ENCODE peak calls at places on chromosomes 7 and 10, in nine cellular contexts. One of them, this sample, is unnamed.

GRCh38 chr7:50068850-50069551 is 24.0 kb downstream of the ZPBP start:
- DNase-seq in GM13977: peak
- DNase-seq in AG04450: no peak
- DNase-seq in activated T-helper 1 cell treated with anti-CD3 and anti-CD28 coated beads, Interleukin-12 subunit alpha, Interleukin-12 subunit beta, Interleukin-2, Interleukin-4 antibody, amounts not matched to agents 30 ng/mL and 10 ng/mL and 1 ng/mL, durations not matched to agents 14 hours and 24 hours and 36 hours: peak
- DNase-seq in right cardiac atrium: no peak
- DNase-seq in skeletal muscle cell: no peak
- DNase-seq in activated T-helper 9 cell treated with anti-CD3 and anti-CD28 coated beads, Interleukin-2, amount 50 U/mL, for 16 hours: no peak
- DNase-seq in IMR-90: no peak
- DNase-seq in HTR-8/SVneo: no peak
- DNase-seq in this sample: peak

GRCh38 chr7:150451833-150452431 is 1.5 kb downstream of the GIMAP8 start:
- DNase-seq in GM13977: no peak
- DNase-seq in AG04450: no peak
- DNase-seq in activated T-helper 1 cell treated with anti-CD3 and anti-CD28 coated beads, Interleukin-12 subunit alpha, Interleukin-12 subunit beta, Interleukin-2, Interleukin-4 antibody, amounts not matched to agents 30 ng/mL and 10 ng/mL and 1 ng/mL, durations not matched to agents 14 hours and 24 hours and 36 hours: no peak
- DNase-seq in right cardiac atrium: no peak
- DNase-seq in skeletal muscle cell: no peak
- DNase-seq in activated T-helper 9 cell treated with anti-CD3 and anti-CD28 coated beads, Interleukin-2, amount 50 U/mL, for 16 hours: no peak
- DNase-seq in IMR-90: no peak
- DNase-seq in HTR-8/SVneo: no peak
- DNase-seq in this sample: no peak

GRCh38 chr7:139351027-139351426 is 8.7 kb upstream of the LUC7L2 start:
- DNase-seq in GM13977: no peak
- DNase-seq in AG04450: no peak
- DNase-seq in activated T-helper 1 cell treated with anti-CD3 and anti-CD28 coated beads, Interleukin-12 subunit alpha, Interleukin-12 subunit beta, Interleukin-2, Interleukin-4 antibody, amounts not matched to agents 30 ng/mL and 10 ng/mL and 1 ng/mL, durations not matched to agents 14 hours and 24 hours and 36 hours: no peak
- DNase-seq in right cardiac atrium: no peak
- DNase-seq in skeletal muscle cell: no peak
- DNase-seq in activated T-helper 9 cell treated with anti-CD3 and anti-CD28 coated beads, Interleukin-2, amount 50 U/mL, for 16 hours: no peak
- DNase-seq in IMR-90: no peak
- DNase-seq in HTR-8/SVneo: no peak
- DNase-seq in this sample: no peak

GRCh38 chr7:38311329-38311937 is 38.0 kb upstream of the TARP start:
- DNase-seq in GM13977: peak
- DNase-seq in AG04450: no peak
- DNase-seq in activated T-helper 1 cell treated with anti-CD3 and anti-CD28 coated beads, Interleukin-12 subunit alpha, Interleukin-12 subunit beta, Interleukin-2, Interleukin-4 antibody, amounts not matched to agents 30 ng/mL and 10 ng/mL and 1 ng/mL, durations not matched to agents 14 hours and 24 hours and 36 hours: no peak
- DNase-seq in right cardiac atrium: peak
- DNase-seq in skeletal muscle cell: no peak
- DNase-seq in activated T-helper 9 cell treated with anti-CD3 and anti-CD28 coated beads, Interleukin-2, amount 50 U/mL, for 16 hours: no peak
- DNase-seq in IMR-90: no peak
- DNase-seq in HTR-8/SVneo: no peak
- DNase-seq in this sample: no peak

GRCh38 chr7:82081644-82082224 is 311.9 kb upstream of the HGF start:
- DNase-seq in GM13977: no peak
- DNase-seq in AG04450: no peak
- DNase-seq in activated T-helper 1 cell treated with anti-CD3 and anti-CD28 coated beads, Interleukin-12 subunit alpha, Interleukin-12 subunit beta, Interleukin-2, Interleukin-4 antibody, amounts not matched to agents 30 ng/mL and 10 ng/mL and 1 ng/mL, durations not matched to agents 14 hours and 24 hours and 36 hours: no peak
- DNase-seq in right cardiac atrium: no peak
- DNase-seq in skeletal muscle cell: no peak
- DNase-seq in activated T-helper 9 cell treated with anti-CD3 and anti-CD28 coated beads, Interleukin-2, amount 50 U/mL, for 16 hours: no peak
- DNase-seq in IMR-90: no peak
- DNase-seq in HTR-8/SVneo: no peak
- DNase-seq in this sample: no peak

GRCh38 chr10:5076615-5077014 is 17.6 kb upstream of the AKR1C3 start:
- DNase-seq in GM13977: no peak
- DNase-seq in AG04450: no peak
- DNase-seq in activated T-helper 1 cell treated with anti-CD3 and anti-CD28 coated beads, Interleukin-12 subunit alpha, Interleukin-12 subunit beta, Interleukin-2, Interleukin-4 antibody, amounts not matched to agents 30 ng/mL and 10 ng/mL and 1 ng/mL, durations not matched to agents 14 hours and 24 hours and 36 hours: no peak
- DNase-seq in right cardiac atrium: no peak
- DNase-seq in skeletal muscle cell: no peak
- DNase-seq in activated T-helper 9 cell treated with anti-CD3 and anti-CD28 coated beads, Interleukin-2, amount 50 U/mL, for 16 hours: no peak
- DNase-seq in IMR-90: peak
- DNase-seq in HTR-8/SVneo: no peak
- DNase-seq in this sample: no peak

GRCh38 chr7:70736715-70737460 is 395.1 kb upstream of the GALNT17 start:
- DNase-seq in GM13977: no peak
- DNase-seq in AG04450: peak
- DNase-seq in activated T-helper 1 cell treated with anti-CD3 and anti-CD28 coated beads, Interleukin-12 subunit alpha, Interleukin-12 subunit beta, Interleukin-2, Interleukin-4 antibody, amounts not matched to agents 30 ng/mL and 10 ng/mL and 1 ng/mL, durations not matched to agents 14 hours and 24 hours and 36 hours: no peak
- DNase-seq in right cardiac atrium: no peak
- DNase-seq in skeletal muscle cell: peak
- DNase-seq in activated T-helper 9 cell treated with anti-CD3 and anti-CD28 coated beads, Interleukin-2, amount 50 U/mL, for 16 hours: no peak
- DNase-seq in IMR-90: peak
- DNase-seq in HTR-8/SVneo: peak
- DNase-seq in this sample: no peak

GRCh38 chr7:134703781-134704180 is 57.1 kb downstream of the BPGM start:
- DNase-seq in GM13977: no peak
- DNase-seq in AG04450: no peak
- DNase-seq in activated T-helper 1 cell treated with anti-CD3 and anti-CD28 coated beads, Interleukin-12 subunit alpha, Interleukin-12 subunit beta, Interleukin-2, Interleukin-4 antibody, amounts not matched to agents 30 ng/mL and 10 ng/mL and 1 ng/mL, durations not matched to agents 14 hours and 24 hours and 36 hours: no peak
- DNase-seq in right cardiac atrium: no peak
- DNase-seq in skeletal muscle cell: peak
- DNase-seq in activated T-helper 9 cell treated with anti-CD3 and anti-CD28 coated beads, Interleukin-2, amount 50 U/mL, for 16 hours: no peak
- DNase-seq in IMR-90: peak
- DNase-seq in HTR-8/SVneo: no peak
- DNase-seq in this sample: peak

GRCh38 chr7:130844811-130845580 is 111.0 kb upstream of the KLF14 start:
- DNase-seq in GM13977: no peak
- DNase-seq in AG04450: no peak
- DNase-seq in activated T-helper 1 cell treated with anti-CD3 and anti-CD28 coated beads, Interleukin-12 subunit alpha, Interleukin-12 subunit beta, Interleukin-2, Interleukin-4 antibody, amounts not matched to agents 30 ng/mL and 10 ng/mL and 1 ng/mL, durations not matched to agents 14 hours and 24 hours and 36 hours: no peak
- DNase-seq in right cardiac atrium: no peak
- DNase-seq in skeletal muscle cell: no peak
- DNase-seq in activated T-helper 9 cell treated with anti-CD3 and anti-CD28 coated beads, Interleukin-2, amount 50 U/mL, for 16 hours: no peak
- DNase-seq in IMR-90: peak
- DNase-seq in HTR-8/SVneo: no peak
- DNase-seq in this sample: peak

GRCh38 chr7:2510909-2511768 is 8.4 kb upstream of the LFNG start:
- DNase-seq in GM13977: peak
- DNase-seq in AG04450: no peak
- DNase-seq in activated T-helper 1 cell treated with anti-CD3 and anti-CD28 coated beads, Interleukin-12 subunit alpha, Interleukin-12 subunit beta, Interleukin-2, Interleukin-4 antibody, amounts not matched to agents 30 ng/mL and 10 ng/mL and 1 ng/mL, durations not matched to agents 14 hours and 24 hours and 36 hours: peak
- DNase-seq in right cardiac atrium: peak
- DNase-seq in skeletal muscle cell: no peak
- DNase-seq in activated T-helper 9 cell treated with anti-CD3 and anti-CD28 coated beads, Interleukin-2, amount 50 U/mL, for 16 hours: no peak
- DNase-seq in IMR-90: no peak
- DNase-seq in HTR-8/SVneo: no peak
- DNase-seq in this sample: no peak

GRCh38 chr10:127117125-127117524 is 79.3 kb downstream of the INSYN2A start:
- DNase-seq in GM13977: no peak
- DNase-seq in AG04450: peak
- DNase-seq in activated T-helper 1 cell treated with anti-CD3 and anti-CD28 coated beads, Interleukin-12 subunit alpha, Interleukin-12 subunit beta, Interleukin-2, Interleukin-4 antibody, amounts not matched to agents 30 ng/mL and 10 ng/mL and 1 ng/mL, durations not matched to agents 14 hours and 24 hours and 36 hours: peak
- DNase-seq in right cardiac atrium: peak
- DNase-seq in skeletal muscle cell: peak
- DNase-seq in activated T-helper 9 cell treated with anti-CD3 and anti-CD28 coated beads, Interleukin-2, amount 50 U/mL, for 16 hours: no peak
- DNase-seq in IMR-90: peak
- DNase-seq in HTR-8/SVneo: peak
- DNase-seq in this sample: peak

GRCh38 chr10:44992070-44992731 is 8.5 kb upstream of the ZNF22 start:
- DNase-seq in GM13977: no peak
- DNase-seq in AG04450: no peak
- DNase-seq in activated T-helper 1 cell treated with anti-CD3 and anti-CD28 coated beads, Interleukin-12 subunit alpha, Interleukin-12 subunit beta, Interleukin-2, Interleukin-4 antibody, amounts not matched to agents 30 ng/mL and 10 ng/mL and 1 ng/mL, durations not matched to agents 14 hours and 24 hours and 36 hours: no peak
- DNase-seq in right cardiac atrium: peak
- DNase-seq in skeletal muscle cell: no peak
- DNase-seq in activated T-helper 9 cell treated with anti-CD3 and anti-CD28 coated beads, Interleukin-2, amount 50 U/mL, for 16 hours: no peak
- DNase-seq in IMR-90: no peak
- DNase-seq in HTR-8/SVneo: no peak
- DNase-seq in this sample: no peak

GRCh38 chr10:14562615-14563214 is 212.0 kb downstream of the FAM107B start:
- DNase-seq in GM13977: no peak
- DNase-seq in AG04450: no peak
- DNase-seq in activated T-helper 1 cell treated with anti-CD3 and anti-CD28 coated beads, Interleukin-12 subunit alpha, Interleukin-12 subunit beta, Interleukin-2, Interleukin-4 antibody, amounts not matched to agents 30 ng/mL and 10 ng/mL and 1 ng/mL, durations not matched to agents 14 hours and 24 hours and 36 hours: no peak
- DNase-seq in right cardiac atrium: no peak
- DNase-seq in skeletal muscle cell: no peak
- DNase-seq in activated T-helper 9 cell treated with anti-CD3 and anti-CD28 coated beads, Interleukin-2, amount 50 U/mL, for 16 hours: no peak
- DNase-seq in IMR-90: no peak
- DNase-seq in HTR-8/SVneo: no peak
- DNase-seq in this sample: no peak

GRCh38 chr10:92729886-92730285 is 40.1 kb downstream of the HHEX start:
- DNase-seq in GM13977: peak
- DNase-seq in AG04450: no peak
- DNase-seq in activated T-helper 1 cell treated with anti-CD3 and anti-CD28 coated beads, Interleukin-12 subunit alpha, Interleukin-12 subunit beta, Interleukin-2, Interleukin-4 antibody, amounts not matched to agents 30 ng/mL and 10 ng/mL and 1 ng/mL, durations not matched to agents 14 hours and 24 hours and 36 hours: no peak
- DNase-seq in right cardiac atrium: no peak
- DNase-seq in skeletal muscle cell: no peak
- DNase-seq in activated T-helper 9 cell treated with anti-CD3 and anti-CD28 coated beads, Interleukin-2, amount 50 U/mL, for 16 hours: no peak
- DNase-seq in IMR-90: no peak
- DNase-seq in HTR-8/SVneo: no peak
- DNase-seq in this sample: no peak

GRCh38 chr10:107520348-107520747 is 355.8 kb upstream of the SORCS1 start:
- DNase-seq in GM13977: no peak
- DNase-seq in AG04450: no peak
- DNase-seq in activated T-helper 1 cell treated with anti-CD3 and anti-CD28 coated beads, Interleukin-12 subunit alpha, Interleukin-12 subunit beta, Interleukin-2, Interleukin-4 antibody, amounts not matched to agents 30 ng/mL and 10 ng/mL and 1 ng/mL, durations not matched to agents 14 hours and 24 hours and 36 hours: no peak
- DNase-seq in right cardiac atrium: no peak
- DNase-seq in skeletal muscle cell: no peak
- DNase-seq in activated T-helper 9 cell treated with anti-CD3 and anti-CD28 coated beads, Interleukin-2, amount 50 U/mL, for 16 hours: no peak
- DNase-seq in IMR-90: no peak
- DNase-seq in HTR-8/SVneo: no peak
- DNase-seq in this sample: no peak

GRCh38 chr10:118272090-118272775 is 69.9 kb downstream of the FAM204A start:
- DNase-seq in GM13977: no peak
- DNase-seq in AG04450: peak
- DNase-seq in activated T-helper 1 cell treated with anti-CD3 and anti-CD28 coated beads, Interleukin-12 subunit alpha, Interleukin-12 subunit beta, Interleukin-2, Interleukin-4 antibody, amounts not matched to agents 30 ng/mL and 10 ng/mL and 1 ng/mL, durations not matched to agents 14 hours and 24 hours and 36 hours: no peak
- DNase-seq in right cardiac atrium: no peak
- DNase-seq in skeletal muscle cell: peak
- DNase-seq in activated T-helper 9 cell treated with anti-CD3 and anti-CD28 coated beads, Interleukin-2, amount 50 U/mL, for 16 hours: no peak
- DNase-seq in IMR-90: peak
- DNase-seq in HTR-8/SVneo: no peak
- DNase-seq in this sample: no peak

GRCh38 chr10:60611291-60611747 is 167.0 kb upstream of the CDK1 start:
- DNase-seq in GM13977: no peak
- DNase-seq in AG04450: no peak
- DNase-seq in activated T-helper 1 cell treated with anti-CD3 and anti-CD28 coated beads, Interleukin-12 subunit alpha, Interleukin-12 subunit beta, Interleukin-2, Interleukin-4 antibody, amounts not matched to agents 30 ng/mL and 10 ng/mL and 1 ng/mL, durations not matched to agents 14 hours and 24 hours and 36 hours: no peak
- DNase-seq in right cardiac atrium: no peak
- DNase-seq in skeletal muscle cell: peak
- DNase-seq in activated T-helper 9 cell treated with anti-CD3 and anti-CD28 coated beads, Interleukin-2, amount 50 U/mL, for 16 hours: peak
- DNase-seq in IMR-90: peak
- DNase-seq in HTR-8/SVneo: peak
- DNase-seq in this sample: peak

GRCh38 chr7:139505563-139505962 is 17.9 kb upstream of the CLEC2L start:
- DNase-seq in GM13977: no peak
- DNase-seq in AG04450: no peak
- DNase-seq in activated T-helper 1 cell treated with anti-CD3 and anti-CD28 coated beads, Interleukin-12 subunit alpha, Interleukin-12 subunit beta, Interleukin-2, Interleukin-4 antibody, amounts not matched to agents 30 ng/mL and 10 ng/mL and 1 ng/mL, durations not matched to agents 14 hours and 24 hours and 36 hours: no peak
- DNase-seq in right cardiac atrium: no peak
- DNase-seq in skeletal muscle cell: no peak
- DNase-seq in activated T-helper 9 cell treated with anti-CD3 and anti-CD28 coated beads, Interleukin-2, amount 50 U/mL, for 16 hours: no peak
- DNase-seq in IMR-90: no peak
- DNase-seq in HTR-8/SVneo: no peak
- DNase-seq in this sample: peak

GRCh38 chr10:34504534-34504933 is 310.6 kb downstream of the PARD3 start:
- DNase-seq in GM13977: no peak
- DNase-seq in AG04450: no peak
- DNase-seq in activated T-helper 1 cell treated with anti-CD3 and anti-CD28 coated beads, Interleukin-12 subunit alpha, Interleukin-12 subunit beta, Interleukin-2, Interleukin-4 antibody, amounts not matched to agents 30 ng/mL and 10 ng/mL and 1 ng/mL, durations not matched to agents 14 hours and 24 hours and 36 hours: no peak
- DNase-seq in right cardiac atrium: no peak
- DNase-seq in skeletal muscle cell: no peak
- DNase-seq in activated T-helper 9 cell treated with anti-CD3 and anti-CD28 coated beads, Interleukin-2, amount 50 U/mL, for 16 hours: no peak
- DNase-seq in IMR-90: peak
- DNase-seq in HTR-8/SVneo: peak
- DNase-seq in this sample: peak

GRCh38 chr10:43688348-43688892 is 39.7 kb upstream of the ZNF32 start:
- DNase-seq in GM13977: no peak
- DNase-seq in AG04450: no peak
- DNase-seq in activated T-helper 1 cell treated with anti-CD3 and anti-CD28 coated beads, Interleukin-12 subunit alpha, Interleukin-12 subunit beta, Interleukin-2, Interleukin-4 antibody, amounts not matched to agents 30 ng/mL and 10 ng/mL and 1 ng/mL, durations not matched to agents 14 hours and 24 hours and 36 hours: no peak
- DNase-seq in right cardiac atrium: no peak
- DNase-seq in skeletal muscle cell: no peak
- DNase-seq in activated T-helper 9 cell treated with anti-CD3 and anti-CD28 coated beads, Interleukin-2, amount 50 U/mL, for 16 hours: no peak
- DNase-seq in IMR-90: no peak
- DNase-seq in HTR-8/SVneo: no peak
- DNase-seq in this sample: no peak

GRCh38 chr10:36499696-36500095 is 625.7 kb upstream of the ANKRD30A start:
- DNase-seq in GM13977: no peak
- DNase-seq in AG04450: no peak
- DNase-seq in activated T-helper 1 cell treated with anti-CD3 and anti-CD28 coated beads, Interleukin-12 subunit alpha, Interleukin-12 subunit beta, Interleukin-2, Interleukin-4 antibody, amounts not matched to agents 30 ng/mL and 10 ng/mL and 1 ng/mL, durations not matched to agents 14 hours and 24 hours and 36 hours: no peak
- DNase-seq in right cardiac atrium: no peak
- DNase-seq in skeletal muscle cell: no peak
- DNase-seq in activated T-helper 9 cell treated with anti-CD3 and anti-CD28 coated beads, Interleukin-2, amount 50 U/mL, for 16 hours: no peak
- DNase-seq in IMR-90: peak
- DNase-seq in HTR-8/SVneo: peak
- DNase-seq in this sample: no peak

GRCh38 chr7:74231232-74231590 is 21.4 kb downstream of the LAT2 start:
- DNase-seq in GM13977: peak
- DNase-seq in AG04450: no peak
- DNase-seq in activated T-helper 1 cell treated with anti-CD3 and anti-CD28 coated beads, Interleukin-12 subunit alpha, Interleukin-12 subunit beta, Interleukin-2, Interleukin-4 antibody, amounts not matched to agents 30 ng/mL and 10 ng/mL and 1 ng/mL, durations not matched to agents 14 hours and 24 hours and 36 hours: no peak
- DNase-seq in right cardiac atrium: no peak
- DNase-seq in skeletal muscle cell: no peak
- DNase-seq in activated T-helper 9 cell treated with anti-CD3 and anti-CD28 coated beads, Interleukin-2, amount 50 U/mL, for 16 hours: no peak
- DNase-seq in IMR-90: no peak
- DNase-seq in HTR-8/SVneo: no peak
- DNase-seq in this sample: no peak

GRCh38 chr7:87507446-87507845 is 32.0 kb upstream of the ABCB4 start:
- DNase-seq in GM13977: no peak
- DNase-seq in AG04450: no peak
- DNase-seq in activated T-helper 1 cell treated with anti-CD3 and anti-CD28 coated beads, Interleukin-12 subunit alpha, Interleukin-12 subunit beta, Interleukin-2, Interleukin-4 antibody, amounts not matched to agents 30 ng/mL and 10 ng/mL and 1 ng/mL, durations not matched to agents 14 hours and 24 hours and 36 hours: no peak
- DNase-seq in right cardiac atrium: no peak
- DNase-seq in skeletal muscle cell: no peak
- DNase-seq in activated T-helper 9 cell treated with anti-CD3 and anti-CD28 coated beads, Interleukin-2, amount 50 U/mL, for 16 hours: no peak
- DNase-seq in IMR-90: no peak
- DNase-seq in HTR-8/SVneo: no peak
- DNase-seq in this sample: no peak

GRCh38 chr10:6136215-6137201 is 47.7 kb downstream of the RBM17 start:
- DNase-seq in GM13977: peak
- DNase-seq in AG04450: peak
- DNase-seq in activated T-helper 1 cell treated with anti-CD3 and anti-CD28 coated beads, Interleukin-12 subunit alpha, Interleukin-12 subunit beta, Interleukin-2, Interleukin-4 antibody, amounts not matched to agents 30 ng/mL and 10 ng/mL and 1 ng/mL, durations not matched to agents 14 hours and 24 hours and 36 hours: peak
- DNase-seq in right cardiac atrium: no peak
- DNase-seq in skeletal muscle cell: no peak
- DNase-seq in activated T-helper 9 cell treated with anti-CD3 and anti-CD28 coated beads, Interleukin-2, amount 50 U/mL, for 16 hours: peak
- DNase-seq in IMR-90: peak
- DNase-seq in HTR-8/SVneo: no peak
- DNase-seq in this sample: peak

GRCh38 chr7:79806161-79806734 is 328.4 kb upstream of the GNAI1 start:
- DNase-seq in GM13977: no peak
- DNase-seq in AG04450: no peak
- DNase-seq in activated T-helper 1 cell treated with anti-CD3 and anti-CD28 coated beads, Interleukin-12 subunit alpha, Interleukin-12 subunit beta, Interleukin-2, Interleukin-4 antibody, amounts not matched to agents 30 ng/mL and 10 ng/mL and 1 ng/mL, durations not matched to agents 14 hours and 24 hours and 36 hours: no peak
- DNase-seq in right cardiac atrium: no peak
- DNase-seq in skeletal muscle cell: no peak
- DNase-seq in activated T-helper 9 cell treated with anti-CD3 and anti-CD28 coated beads, Interleukin-2, amount 50 U/mL, for 16 hours: no peak
- DNase-seq in IMR-90: peak
- DNase-seq in HTR-8/SVneo: peak
- DNase-seq in this sample: peak

GRCh38 chr7:108413782-108414492 is 42.3 kb downstream of the NRCAM start:
- DNase-seq in GM13977: no peak
- DNase-seq in AG04450: no peak
- DNase-seq in activated T-helper 1 cell treated with anti-CD3 and anti-CD28 coated beads, Interleukin-12 subunit alpha, Interleukin-12 subunit beta, Interleukin-2, Interleukin-4 antibody, amounts not matched to agents 30 ng/mL and 10 ng/mL and 1 ng/mL, durations not matched to agents 14 hours and 24 hours and 36 hours: no peak
- DNase-seq in right cardiac atrium: no peak
- DNase-seq in skeletal muscle cell: peak
- DNase-seq in activated T-helper 9 cell treated with anti-CD3 and anti-CD28 coated beads, Interleukin-2, amount 50 U/mL, for 16 hours: no peak
- DNase-seq in IMR-90: peak
- DNase-seq in HTR-8/SVneo: no peak
- DNase-seq in this sample: no peak

GRCh38 chr7:143263266-143264195 is at the start of gene GSTK1:
- DNase-seq in GM13977: peak
- DNase-seq in AG04450: peak
- DNase-seq in activated T-helper 1 cell treated with anti-CD3 and anti-CD28 coated beads, Interleukin-12 subunit alpha, Interleukin-12 subunit beta, Interleukin-2, Interleukin-4 antibody, amounts not matched to agents 30 ng/mL and 10 ng/mL and 1 ng/mL, durations not matched to agents 14 hours and 24 hours and 36 hours: peak
- DNase-seq in right cardiac atrium: peak
- DNase-seq in skeletal muscle cell: no peak
- DNase-seq in activated T-helper 9 cell treated with anti-CD3 and anti-CD28 coated beads, Interleukin-2, amount 50 U/mL, for 16 hours: peak
- DNase-seq in IMR-90: peak
- DNase-seq in HTR-8/SVneo: peak
- DNase-seq in this sample: peak

GRCh38 chr7:151755131-151755787 is 121.7 kb downstream of the PRKAG2 start:
- DNase-seq in GM13977: no peak
- DNase-seq in AG04450: peak
- DNase-seq in activated T-helper 1 cell treated with anti-CD3 and anti-CD28 coated beads, Interleukin-12 subunit alpha, Interleukin-12 subunit beta, Interleukin-2, Interleukin-4 antibody, amounts not matched to agents 30 ng/mL and 10 ng/mL and 1 ng/mL, durations not matched to agents 14 hours and 24 hours and 36 hours: no peak
- DNase-seq in right cardiac atrium: no peak
- DNase-seq in skeletal muscle cell: no peak
- DNase-seq in activated T-helper 9 cell treated with anti-CD3 and anti-CD28 coated beads, Interleukin-2, amount 50 U/mL, for 16 hours: no peak
- DNase-seq in IMR-90: peak
- DNase-seq in HTR-8/SVneo: no peak
- DNase-seq in this sample: no peak

GRCh38 chr7:74365320-74366022 is 76.3 kb downstream of the CLIP2 start:
- DNase-seq in GM13977: no peak
- DNase-seq in AG04450: no peak
- DNase-seq in activated T-helper 1 cell treated with anti-CD3 and anti-CD28 coated beads, Interleukin-12 subunit alpha, Interleukin-12 subunit beta, Interleukin-2, Interleukin-4 antibody, amounts not matched to agents 30 ng/mL and 10 ng/mL and 1 ng/mL, durations not matched to agents 14 hours and 24 hours and 36 hours: no peak
- DNase-seq in right cardiac atrium: peak
- DNase-seq in skeletal muscle cell: no peak
- DNase-seq in activated T-helper 9 cell treated with anti-CD3 and anti-CD28 coated beads, Interleukin-2, amount 50 U/mL, for 16 hours: no peak
- DNase-seq in IMR-90: peak
- DNase-seq in HTR-8/SVneo: peak
- DNase-seq in this sample: peak

GRCh38 chr7:28933874-28934265 is 24.3 kb downstream of the TRIL start:
- DNase-seq in GM13977: no peak
- DNase-seq in AG04450: no peak
- DNase-seq in activated T-helper 1 cell treated with anti-CD3 and anti-CD28 coated beads, Interleukin-12 subunit alpha, Interleukin-12 subunit beta, Interleukin-2, Interleukin-4 antibody, amounts not matched to agents 30 ng/mL and 10 ng/mL and 1 ng/mL, durations not matched to agents 14 hours and 24 hours and 36 hours: no peak
- DNase-seq in right cardiac atrium: no peak
- DNase-seq in skeletal muscle cell: no peak
- DNase-seq in activated T-helper 9 cell treated with anti-CD3 and anti-CD28 coated beads, Interleukin-2, amount 50 U/mL, for 16 hours: no peak
- DNase-seq in IMR-90: no peak
- DNase-seq in HTR-8/SVneo: no peak
- DNase-seq in this sample: no peak

GRCh38 chr10:131890276-131891195 is 10.3 kb upstream of the PPP2R2D start:
- DNase-seq in GM13977: no peak
- DNase-seq in AG04450: no peak
- DNase-seq in activated T-helper 1 cell treated with anti-CD3 and anti-CD28 coated beads, Interleukin-12 subunit alpha, Interleukin-12 subunit beta, Interleukin-2, Interleukin-4 antibody, amounts not matched to agents 30 ng/mL and 10 ng/mL and 1 ng/mL, durations not matched to agents 14 hours and 24 hours and 36 hours: no peak
- DNase-seq in right cardiac atrium: no peak
- DNase-seq in skeletal muscle cell: no peak
- DNase-seq in activated T-helper 9 cell treated with anti-CD3 and anti-CD28 coated beads, Interleukin-2, amount 50 U/mL, for 16 hours: no peak
- DNase-seq in IMR-90: no peak
- DNase-seq in HTR-8/SVneo: no peak
- DNase-seq in this sample: no peak